ENCODE peak calls at places on chromosome 10, in eight cellular contexts. H is kidney glomerular epithelial cell, S is cardiac fibroblast, V is activated T-helper 1 cell treated with Interleukin-2 at 50 U/mL for 16 hours, L is colonic mucosa, I is brain microvascular endothelial cell, M is AG08395, Q is Kasumi-1. F is an unnamed sample.
A peak's percentile ranks its signal among the peaks of the same experiment; 100 is the strongest.

GRCh38 chr10:103481974-103482531 is 3.0 kb upstream of the CALHM3 start:
- DNase-seq in S (peak; percentile 88), I (peak; percentile 57), Q (peak; percentile 99), M (peak; percentile 64), L (peak; percentile 44), H (peak; percentile 64), V (no peak), F (peak; percentile 64)

GRCh38 chr10:6738464-6738824 is 158.4 kb upstream of the PRKCQ start:
- DNase-seq in L (no peak), M (no peak), Q (no peak), V (no peak), I (no peak), H (no peak), S (no peak), F (no peak)

GRCh38 chr10:59991661-59992060 is 85.3 kb upstream of the CCDC6 start:
- DNase-seq in Q (peak; percentile 94), M (no peak), H (peak; percentile 83), S (peak; percentile 77), I (peak; percentile 38), V (no peak), L (peak; percentile 75), F (peak; percentile 43)

GRCh38 chr10:118790058-118790457 is 35.3 kb upstream of the CACUL1 start:
- DNase-seq in Q (no peak), V (no peak), I (no peak), L (no peak), S (no peak), M (no peak), H (no peak), F (no peak)

GRCh38 chr10:5094265-5095205 is at the start of gene AKR1C3:
- DNase-seq in Q (peak; percentile 74), S (peak; percentile 88), M (peak; percentile 69), L (peak; percentile 30), H (peak; percentile 75), I (peak; percentile 29), V (no peak), F (peak; percentile 32)

GRCh38 chr10:75512534-75512933 is 81.1 kb downstream of the LRMDA start:
- DNase-seq in Q (no peak), M (no peak), L (peak; percentile 29), S (no peak), H (no peak), V (no peak), I (no peak), F (no peak)

GRCh38 chr10:81564143-81564542 is 310.9 kb upstream of the NRG3 start:
- DNase-seq in L (no peak), H (no peak), V (no peak), M (no peak), I (no peak), S (no peak), Q (no peak), F (no peak)

GRCh38 chr10:22364407-22364806 is 19.1 kb downstream of the SPAG6 start:
- DNase-seq in H (no peak), I (no peak), V (no peak), L (no peak), S (no peak), Q (no peak), M (no peak), F (no peak)

GRCh38 chr10:19629559-19629958 is 186.7 kb upstream of the PLXDC2 start:
- DNase-seq in V (no peak), I (peak; percentile 61), S (peak; percentile 80), L (peak; percentile 31), M (peak; percentile 57), Q (peak; percentile 30), H (peak; percentile 26), F (no peak)

GRCh38 chr10:127935115-127935561 is 28.2 kb downstream of the PTPRE start:
- DNase-seq in Q (no peak), V (no peak), M (no peak), S (no peak), I (no peak), H (no peak), L (no peak), F (no peak)

GRCh38 chr10:8365935-8366911 is 311.7 kb downstream of the GATA3 start:
- DNase-seq in S (peak; percentile 98), M (no peak), H (no peak), V (peak; percentile 17), I (no peak), Q (no peak), L (no peak), F (no peak)

GRCh38 chr10:43407148-43407575 is 1.8 kb downstream of the HNRNPF start:
- DNase-seq in L (peak; percentile 58), S (peak; percentile 44), H (no peak), Q (no peak), I (peak; percentile 40), M (peak; percentile 61), V (peak; percentile 50), F (peak; percentile 26)

GRCh38 chr10:56178210-56178609 is 182.8 kb downstream of the ZWINT start:
- DNase-seq in V (no peak), I (no peak), Q (no peak), M (no peak), S (no peak), H (no peak), L (no peak), F (no peak)

GRCh38 chr10:103840747-103841085 is 14.7 kb downstream of the SH3PXD2A start:
- DNase-seq in Q (no peak), M (no peak), S (no peak), I (no peak), L (no peak), H (no peak), V (no peak), F (no peak)

GRCh38 chr10:130748409-130749057 is 563.0 kb downstream of the TCERG1L start:
- DNase-seq in M (no peak), I (no peak), S (no peak), H (no peak), L (no peak), Q (no peak), V (no peak), F (no peak)

F was measured in GDM1.